ENCODE peak calls at places on chromosomes 1 and 21, in four cellular contexts. W is K562, N is WTC11, B is HepG2. O is an unnamed sample.

GRCh38 chr1:225617479-225617878 is 35.4 kb downstream of the ENAH start:
- DNase-seq in W (no peak), N (no peak), B (no peak), O (no peak)

GRCh38 chr21:32603131-32603530 is 9.0 kb downstream of the CFAP298 start:
- DNase-seq in W (no peak), N (no peak), B (no peak), O (no peak)

GRCh38 chr21:29085106-29085752 is 11.8 kb upstream of the CCT8 start:
- DNase-seq in W (no peak), N (no peak), B (no peak), O (no peak)

GRCh38 chr1:67830928-67831596 is 2.2 kb downstream of the GNG12 start:
- DNase-seq in W (no peak), N (no peak), B (no peak), O (no peak)

GRCh38 chr1:226568077-226568831 is 19.7 kb downstream of the STUM start:
- DNase-seq in W (no peak), N (peak), B (peak), O (peak)

GRCh38 chr1:5522605-5523145 is 469.6 kb downstream of the NPHP4 start:
- DNase-seq in W (no peak), N (no peak), B (no peak), O (no peak)

GRCh38 chr21:37642493-37642892 is 273.8 kb downstream of the KCNJ6 start:
- DNase-seq in W (peak), N (peak), B (peak), O (peak)

GRCh38 chr1:160129046-160129445 is 13.5 kb downstream of the ATP1A2 start:
- DNase-seq in W (no peak), N (no peak), B (no peak), O (no peak)

GRCh38 chr1:60942896-60943633 is 139.3 kb upstream of the NFIA start:
- DNase-seq in W (no peak), N (no peak), B (no peak), O (no peak)

GRCh38 chr21:46155514-46156377 is at the start of gene FTCD:
- DNase-seq in W (no peak), N (no peak), B (peak), O (no peak)

GRCh38 chr1:85314726-85315125 is 38.3 kb upstream of the BCL10 start:
- DNase-seq in W (no peak), N (no peak), B (no peak), O (no peak)

GRCh38 chr1:64223329-64224151 is 20.1 kb downstream of the UBE2U start:
- DNase-seq in W (no peak), N (no peak), B (no peak), O (peak)

GRCh38 chr1:150110066-150110465 is 39.6 kb upstream of the PLEKHO1 start:
- DNase-seq in W (no peak), N (no peak), B (no peak), O (no peak)

GRCh38 chr1:176799327-176799726 is 336.4 kb downstream of the PAPPA2 start:
- DNase-seq in W (no peak), N (no peak), B (no peak), O (no peak)

GRCh38 chr1:234957330-234958065 is 171.1 kb downstream of the TOMM20 start:
- DNase-seq in W (peak), N (peak), B (peak), O (peak)

GRCh38 chr1:27070390-27071048 is 57.9 kb upstream of the TENT5B start:
- DNase-seq in W (no peak), N (peak), B (no peak), O (no peak)

GRCh38 chr1:27074175-27074780 is 61.6 kb upstream of the TENT5B start:
- DNase-seq in W (peak), N (no peak), B (no peak), O (no peak)

GRCh38 chr1:27066313-27066630 is 53.6 kb upstream of the TENT5B start:
- DNase-seq in W (no peak), N (no peak), B (no peak), O (no peak)

GRCh38 chr1:27068922-27069321 is 56.3 kb upstream of the TENT5B start:
- DNase-seq in W (no peak), N (no peak), B (no peak), O (no peak)

GRCh38 chr1:27071049-27071416 is 58.4 kb upstream of the TENT5B start:
- DNase-seq in W (peak), N (peak), B (no peak), O (no peak)
- TF ChIP-seq ELF4 in W (no peak), N (no peak), B (no peak), O (no peak)

GRCh38 chr1:40794915-40795715 is 11.5 kb downstream of the KCNQ4 start:
- DNase-seq in W (no peak), N (no peak), B (no peak), O (no peak)

GRCh38 chr1:40796939-40797667 is 13.5 kb downstream of the KCNQ4 start:
- DNase-seq in W (no peak), N (no peak), B (no peak), O (no peak)

GRCh38 chr1:40797668-40798010 is 14.1 kb downstream of the KCNQ4 start:
- DNase-seq in W (no peak), N (no peak), B (no peak), O (no peak)

GRCh38 chr1:40794048-40794447 is 10.5 kb downstream of the KCNQ4 start:
- DNase-seq in W (no peak), N (no peak), B (no peak), O (no peak)

GRCh38 chr1:40795811-40796586 is 12.4 kb downstream of the KCNQ4 start:
- DNase-seq in W (no peak), N (no peak), B (no peak), O (no peak)
- TF ChIP-seq ELF4 in W (no peak), N (no peak), B (no peak), O (no peak)

GRCh38 chr1:185045793-185046441 is 559 bp downstream of the RNF2 start:
- DNase-seq in W (peak), N (peak), B (no peak), O (peak)
- TF ChIP-seq ELF4 in W (no peak), N (no peak), B (no peak), O (no peak)

GRCh38 chr1:47738560-47739182 is 258.5 kb downstream of the TRABD2B start:
- DNase-seq in W (peak), N (peak), B (peak), O (peak)

GRCh38 chr1:47745725-47746609 is 251.2 kb downstream of the TRABD2B start:
- DNase-seq in W (no peak), N (no peak), B (no peak), O (no peak)

DNA sequence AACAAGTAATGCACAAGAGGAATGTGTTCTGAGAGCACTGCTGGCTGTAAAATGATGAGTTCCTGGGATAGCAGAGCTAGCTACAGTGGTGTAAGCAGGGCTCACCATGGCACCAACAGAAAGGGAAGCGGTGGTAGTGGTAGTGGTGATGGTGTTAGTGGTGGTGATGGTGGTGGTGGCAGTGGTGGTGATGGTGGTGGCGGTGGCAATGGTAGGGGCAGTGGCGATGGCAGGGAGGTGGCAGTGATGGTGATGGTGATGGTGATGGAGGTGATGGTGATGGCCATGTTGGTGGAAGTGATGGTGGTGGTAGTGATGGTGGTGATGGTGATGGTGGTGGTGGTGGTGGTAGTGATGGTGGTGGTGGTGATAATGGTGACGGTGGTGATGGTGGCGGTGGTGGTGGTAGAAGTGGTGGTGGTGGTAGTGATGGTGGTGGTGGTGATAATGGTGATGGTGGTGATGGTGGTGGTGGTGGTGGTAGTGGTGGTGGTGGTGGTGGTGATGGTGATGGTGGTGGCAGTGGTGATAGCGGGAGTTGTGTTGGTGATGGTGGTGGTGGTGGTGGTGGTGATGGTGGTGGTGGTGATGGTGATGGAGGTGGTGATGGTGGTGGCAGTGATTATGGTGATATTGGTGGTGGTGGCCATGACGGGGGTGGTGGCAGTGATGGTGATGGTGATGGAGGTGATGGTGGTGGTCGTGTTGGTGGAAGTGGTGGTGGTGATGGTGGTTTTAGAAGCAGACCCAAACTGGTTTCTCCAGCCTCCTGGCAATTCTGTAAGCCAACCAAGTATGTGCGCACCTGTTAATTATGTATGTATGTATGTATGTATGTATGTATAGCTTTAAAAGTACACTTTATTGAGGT is 254.1 kb downstream of the TRABD2B start:
- DNase-seq in W (no peak), N (no peak), B (no peak), O (no peak)
- TF ChIP-seq ELF4 in W (no peak), N (no peak), B (no peak), O (no peak)